ENCODE peak calls at places on chromosomes 6 and 20, in nine cellular contexts. O is RKO; N is HS-5; C is naive thymus-derived CD8-positive, alpha-beta T cell; D is GM23248; W is choroid plexus epithelial cell; B is RWPE1; K is EL; M is IMR-90. U is an unnamed sample.
A peak's percentile ranks its signal among the peaks of the same experiment; 100 is the strongest.

GRCh38 chr6:124053315-124053714 is 249.7 kb downstream of the NKAIN2 start:
- DNase-seq in K (no peak), W (no peak), B (no peak), O (no peak), C (no peak), M (no peak), D (no peak), N (no peak), U (no peak)

GRCh38 chr20:57397693-57398108 is 6.5 kb downstream of the RBM38 start:
- DNase-seq in N (no peak), C (peak; percentile 80), B (no peak), W (no peak), K (no peak), D (no peak), M (no peak), O (no peak), U (no peak)

GRCh38 chr20:49813305-49813974 is 812 bp downstream of the SLC9A8 start:
- DNase-seq in D (no peak), O (no peak), B (no peak), W (no peak), C (no peak), M (no peak), K (no peak), N (no peak), U (no peak)

GRCh38 chr6:104969785-104970581 is 13.1 kb downstream of the LIN28B start:
- DNase-seq in K (no peak), B (no peak), D (peak; percentile 27), W (peak; percentile 4), C (no peak), N (no peak), M (no peak), O (no peak), U (no peak)

GRCh38 chr6:105810922-105811482 is 275.1 kb upstream of the PRDM1 start:
- DNase-seq in C (no peak), O (no peak), M (no peak), K (no peak), B (no peak), D (no peak), W (no peak), N (no peak), U (no peak)

GRCh38 chr6:49341869-49342268 is 121.2 kb downstream of the MMUT start:
- DNase-seq in K (no peak), D (no peak), N (no peak), M (no peak), C (no peak), W (no peak), B (no peak), O (no peak), U (no peak)

GRCh38 chr6:21022343-21023107 is 488.3 kb downstream of the CDKAL1 start:
- DNase-seq in D (no peak), C (no peak), K (no peak), N (no peak), W (peak; percentile 40), M (peak; percentile 82), O (peak; percentile 11), B (peak; percentile 73), U (no peak)

GRCh38 chr6:100378576-100378975 is 86.1 kb downstream of the SIM1 start:
- DNase-seq in B (no peak), K (no peak), D (no peak), O (no peak), M (no peak), W (no peak), N (no peak), C (no peak), U (no peak)

U was measured in GM12891.